ENCODE peak calls at places on chromosomes 5 and 9, in four cellular contexts. Z, X, W and D are unnamed samples.
A peak's percentile ranks its signal among the peaks of the same experiment; 100 is the strongest.

GRCh38 chr5:5629579-5629978 is 207.1 kb downstream of the ICE1 start:
- DNase-seq in X (no peak), Z (no peak), W (no peak), D (no peak)

GRCh38 chr9:93464395-93464794 is 11.0 kb upstream of the FAM120AOS start:
- DNase-seq in W (no peak), Z (no peak), X (no peak), D (no peak)

GRCh38 chr5:15904894-15905805 is 274.4 kb downstream of the MARCHF11 start:
- DNase-seq in X (no peak), Z (no peak), W (no peak), D (no peak)

GRCh38 chr5:621341-621761 is 9.2 kb downstream of the CEP72 start:
- DNase-seq in W (no peak), X (no peak), Z (no peak), D (no peak)

GRCh38 chr5:71679714-71680113 is 39.4 kb upstream of the CARTPT start:
- DNase-seq in X (no peak), Z (no peak), W (no peak), D (no peak)

GRCh38 chr5:114122852-114123251 is 239.0 kb upstream of the KCNN2 start:
- DNase-seq in Z (no peak), W (no peak), X (no peak), D (no peak)

GRCh38 chr5:636951-637350 is 24.8 kb downstream of the CEP72 start:
- DNase-seq in Z (peak; percentile 10), X (no peak), W (no peak), D (no peak)

GRCh38 chr9:33867747-33868429 is 50.9 kb downstream of the UBE2R2 start:
- DNase-seq in W (no peak), Z (peak; percentile 41), X (no peak), D (no peak)

GRCh38 chr5:83450840-83451239 is 20.7 kb upstream of the VCAN start:
- DNase-seq in Z (no peak), W (no peak), X (no peak), D (no peak)

GRCh38 chr5:168773231-168773630 is 194.1 kb upstream of the PANK3 start:
- DNase-seq in W (no peak), X (no peak), Z (no peak), D (no peak)

GRCh38 chr9:132234501-132235045 is 72.7 kb downstream of the NTNG2 start:
- DNase-seq in X (no peak), W (no peak), Z (no peak), D (no peak)

GRCh38 chr9:125747765-125748510 is 765 bp downstream of the PBX3 start:
- DNase-seq in W (no peak), X (no peak), Z (peak; percentile 63), D (no peak)
- TF ChIP-seq YY1 in W (no peak), X (peak; percentile 37), Z (no peak), D (no peak)

GRCh38 chr5:32531885-32532520 is 53.4 kb upstream of the SUB1 start:
- DNase-seq in X (peak; percentile 60), W (peak; percentile 82), Z (no peak), D (no peak)
- H3K4me3 ChIP-seq in X (peak overlapping the region; percentile 70), W (peak overlapping the region; percentile 31), Z (no peak overlapping the region), D (no peak overlapping the region)

GRCh38 chr9:112433715-112434392 is 52.8 kb upstream of the KIAA1958 start:
- DNase-seq in Z (no peak), X (no peak), W (no peak), D (no peak)

GRCh38 chr9:112434487-112434886 is 52.1 kb upstream of the KIAA1958 start:
- DNase-seq in X (no peak), W (no peak), Z (no peak), D (no peak)

GRCh38 chr9:112439825-112440224 is 46.8 kb upstream of the KIAA1958 start:
- DNase-seq in Z (no peak), W (no peak), X (no peak), D (no peak)

GRCh38 chr9:112439171-112439570 is 47.5 kb upstream of the KIAA1958 start:
- DNase-seq in W (no peak), X (no peak), Z (no peak), D (no peak)

DNA sequence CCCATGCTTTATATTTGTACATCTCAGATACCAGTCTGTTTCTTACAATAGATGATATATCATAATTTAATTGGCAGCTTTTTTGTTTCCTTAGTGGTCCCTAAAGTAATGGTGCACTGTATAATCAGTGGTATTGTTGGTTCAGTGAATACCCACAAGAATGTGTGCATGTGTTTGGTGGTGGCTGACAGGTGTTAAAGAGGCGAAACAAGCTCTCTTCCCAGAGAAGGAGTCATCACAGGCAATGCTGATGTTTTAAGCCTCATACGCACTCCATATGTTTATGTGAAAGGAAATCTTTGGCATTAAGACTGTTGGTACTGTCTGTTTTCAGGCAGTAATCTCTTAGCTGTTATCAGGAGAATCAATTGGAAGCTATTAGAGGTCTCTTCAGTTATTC is 49.2 kb upstream of the KIAA1958 start:
- DNase-seq in W (no peak), X (no peak), Z (no peak), D (no peak)
- TF ChIP-seq SUZ12 in W (no peak), X (no peak), Z (no peak), D (no peak)

GRCh38 chr5:88263349-88263748 is 5.3 kb downstream of the TMEM161B start:
- DNase-seq in W (no peak), X (no peak), Z (no peak), D (no peak)
- TF ChIP-seq YY1 in W (no peak), X (no peak), Z (no peak), D (no peak)

GRCh38 chr9:137168575-137168906 is 1.3 kb downstream of the LRRC26 start:
- DNase-seq in Z (peak; percentile 64), W (no peak), X (no peak), D (no peak)
- H3K4me3 ChIP-seq in Z (peak overlapping the region; percentile 51), W (no peak overlapping the region), X (no peak overlapping the region), D (peak overlapping the region; percentile 60)

DNA sequence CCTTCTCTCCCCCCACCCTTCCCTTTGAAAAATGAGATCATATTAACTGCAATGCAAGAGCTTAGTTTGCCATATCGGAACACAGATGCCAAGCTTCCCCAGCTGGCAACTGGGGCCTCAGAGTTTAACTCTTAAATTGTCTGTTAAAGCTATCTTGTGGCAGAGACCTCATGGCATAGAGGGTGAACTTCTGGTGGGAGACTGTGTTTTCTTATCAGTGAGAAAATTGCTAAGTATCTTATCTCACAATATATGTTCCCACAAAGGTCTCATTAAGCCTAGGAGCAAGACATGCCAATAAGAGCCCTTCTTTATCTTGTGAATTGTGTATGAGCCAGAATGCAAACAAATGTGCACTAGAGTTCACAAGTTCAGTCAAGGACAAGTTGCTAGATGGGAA is 12.4 kb downstream of the NFIB start:
- DNase-seq in W (no peak), Z (no peak), X (no peak), D (no peak)
- TF ChIP-seq SUZ12 in W (no peak), Z (no peak), X (no peak), D (no peak)

DNA sequence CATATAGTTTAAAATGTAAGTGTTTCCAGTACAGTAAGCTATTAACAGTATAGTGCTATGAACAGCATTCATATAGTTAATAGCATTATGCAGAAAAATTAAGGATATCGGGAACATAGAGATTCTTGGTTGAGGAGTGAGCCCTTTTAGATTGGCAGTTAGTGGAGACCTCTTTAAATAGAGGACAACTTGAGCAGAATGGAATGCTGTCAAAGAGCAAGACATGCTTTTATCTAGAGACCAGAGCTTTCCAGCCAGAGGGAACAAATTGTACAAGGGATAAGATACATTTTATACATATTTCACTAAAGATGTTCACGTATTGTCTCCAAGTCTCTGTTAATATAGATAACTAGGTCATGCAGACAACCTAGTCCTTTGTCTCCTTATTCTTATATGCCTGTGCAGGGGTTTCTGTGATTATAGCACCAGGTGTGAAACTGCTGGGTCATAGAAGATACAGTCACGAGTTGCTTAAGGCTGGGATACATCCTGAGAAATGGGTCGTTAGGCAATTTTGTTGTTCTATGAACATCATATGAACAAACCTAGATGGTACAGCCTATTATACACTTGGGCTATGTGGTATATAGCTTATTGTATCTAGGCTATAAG is 6.0 kb downstream of the IPO11 start:
- DNase-seq in X (no peak), Z (no peak), W (no peak), D (no peak)
- TF ChIP-seq YY1 in X (no peak), Z (no peak), W (no peak), D (no peak)